ENCODE peak calls at places on chromosomes 2 and 18, in five cellular contexts. W is endodermal cell, N is astrocyte, H is tibial artery, D is GM12878. E is an unnamed sample.

GRCh38 chr2:49914281-49914680 is 760.0 kb upstream of the FSHR start:
- DNase-seq in W (no peak), H (no peak), N (peak; percentile 67), D (no peak), E (no peak)

GRCh38 chr2:78009289-78009688 is 487.1 kb upstream of the LRRTM4 start:
- DNase-seq in H (no peak), N (no peak), W (no peak), D (no peak), E (no peak)

GRCh38 chr18:80184243-80184772 is 63.0 kb downstream of the PARD6G start:
- DNase-seq in W (no peak), D (no peak), H (no peak), N (no peak), E (no peak)

GRCh38 chr2:73952499-73953446 is 26.1 kb downstream of the DGUOK start:
- DNase-seq in D (no peak), N (peak; percentile 58), W (no peak), H (peak; percentile 41), E (no peak)

GRCh38 chr18:7904529-7904928 is 337.4 kb downstream of the PTPRM start:
- DNase-seq in N (peak; percentile 78), W (no peak), D (no peak), H (no peak), E (no peak)

GRCh38 chr2:121360566-121361300 is 75.7 kb upstream of the TFCP2L1 start:
- DNase-seq in W (no peak), H (no peak), N (peak; percentile 91), D (no peak), E (no peak)

GRCh38 chr2:191629001-191629453 is 48.9 kb upstream of the NABP1 start:
- DNase-seq in D (no peak), H (no peak), N (no peak), W (no peak), E (no peak)

GRCh38 chr2:216918088-216918680 is 58.3 kb upstream of the TNP1 start:
- DNase-seq in W (peak; percentile 25), N (peak; percentile 54), D (no peak), H (peak; percentile 29), E (peak; percentile 41)

GRCh38 chr18:13178976-13179375 is 39.6 kb upstream of the LDLRAD4 start:
- DNase-seq in D (no peak), W (no peak), N (peak; percentile 81), H (no peak), E (no peak)

GRCh38 chr2:10196275-10196892 is 73.8 kb downstream of the RRM2 start:
- DNase-seq in H (no peak), D (no peak), W (no peak), N (peak; percentile 31), E (no peak)

GRCh38 chr2:237739101-237739500 is 59.5 kb upstream of the RBM44 start:
- DNase-seq in D (no peak), N (no peak), H (peak; percentile 79), W (no peak), E (no peak)

GRCh38 chr2:179655627-179656026 is 205.8 kb downstream of the ZNF385B start:
- DNase-seq in D (no peak), H (no peak), W (no peak), N (peak; percentile 20), E (no peak)

GRCh38 chr2:196274387-196274809 is 103.0 kb upstream of the STK17B start:
- DNase-seq in N (no peak), H (peak; percentile 32), D (no peak), W (no peak), E (peak; percentile 35)

GRCh38 chr2:201263774-201264173 is 3.4 kb downstream of the CASP8 start:
- DNase-seq in D (no peak), W (no peak), N (no peak), H (no peak), E (no peak)

GRCh38 chr2:43178602-43179542 is 47.5 kb downstream of the ZFP36L2 start:
- DNase-seq in W (peak; percentile 96), N (peak; percentile 69), D (no peak), H (peak; percentile 89), E (peak; percentile 91)

GRCh38 chr2:158775273-158776027 is 19.7 kb upstream of the DAPL1 start:
- DNase-seq in H (no peak), N (no peak), D (no peak), W (no peak), E (no peak)

GRCh38 chr2:56263876-56264275 is 80.1 kb downstream of the CCDC85A start:
- DNase-seq in D (no peak), N (no peak), H (no peak), W (no peak), E (no peak)

DNA sequence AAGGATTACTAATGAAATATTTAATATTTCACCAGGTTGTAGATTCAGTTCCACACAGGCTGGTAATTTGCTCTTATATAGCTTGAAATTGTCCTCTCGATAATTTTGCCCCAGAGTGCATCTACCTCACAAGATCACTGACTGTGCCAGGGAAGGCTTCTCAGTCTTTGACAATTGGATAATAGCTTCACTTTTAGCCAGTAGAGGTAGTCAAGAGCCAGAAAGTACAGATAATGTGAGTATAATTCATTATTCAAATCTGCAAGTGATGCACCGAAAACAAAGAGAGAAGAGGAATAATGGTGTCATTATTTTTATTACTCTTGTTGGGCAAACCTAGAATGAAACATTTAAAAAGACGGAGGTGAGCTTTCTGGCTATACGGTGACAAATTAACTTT is 292.8 kb downstream of the EN1 start:
- DNase-seq in H (no peak), W (no peak), N (no peak), D (no peak), E (no peak)
- TF ChIP-seq CTCF in H (no peak), W (peak; percentile 67), N (no peak), D (no peak), E (peak; percentile 46)

GRCh38 chr2:2184549-2185249 is 146.4 kb downstream of the MYT1L start:
- DNase-seq in N (no peak), H (no peak), W (no peak), D (no peak), E (no peak)
- H3K9me3 ChIP-seq in N (no peaks in the 10 kb centered on the region), H (no peaks in the 10 kb centered on the region), W (no peaks in the 10 kb centered on the region), D (no peaks in the 10 kb centered on the region), E (no peaks in the 10 kb centered on the region)

GRCh38 chr2:142286618-142287017 is 155.8 kb upstream of the LRP1B start:
- DNase-seq in H (no peak), D (no peak), W (peak; percentile 81), N (no peak), E (no peak)
- TF ChIP-seq CTCF in H (no peak), D (peak; percentile 55), W (peak; percentile 90), N (peak; percentile 11), E (no peak)

GRCh38 chr2:177772529-177772928 is 300.0 kb downstream of the PDE11A start:
- DNase-seq in H (no peak), D (no peak), W (no peak), N (peak; percentile 13), E (peak; percentile 59)
- H3K9me3 ChIP-seq in H (no peaks in the 10 kb centered on the region), D (no peaks in the 10 kb centered on the region), W (peaks cover 24% of the 10 kb centered on the region), N (no peaks in the 10 kb centered on the region), E (no peaks in the 10 kb centered on the region)

GRCh38 chr2:26916128-26916692 is 54.2 kb upstream of the MAPRE3 start:
- DNase-seq in N (no peak), D (no peak), H (no peak), W (no peak), E (no peak)

GRCh38 chr2:26914963-26915310 is 55.5 kb upstream of the MAPRE3 start:
- DNase-seq in W (no peak), H (no peak), D (no peak), N (no peak), E (no peak)

GRCh38 chr2:26913599-26914285 is 56.7 kb upstream of the MAPRE3 start:
- DNase-seq in N (peak; percentile 39), H (no peak), D (no peak), W (peak; percentile 5), E (peak; percentile 65)

GRCh38 chr2:26915316-26915715 is 55.1 kb upstream of the MAPRE3 start:
- DNase-seq in H (no peak), N (no peak), W (peak; percentile 15), D (no peak), E (no peak)

GRCh38 chr2:26914286-26914962 is 56.0 kb upstream of the MAPRE3 start:
- DNase-seq in H (no peak), D (no peak), W (peak; percentile 65), N (no peak), E (no peak)
- TF ChIP-seq CTCF in H (no peak), D (no peak), W (peak; percentile 44), N (no peak), E (no peak)

DNA sequence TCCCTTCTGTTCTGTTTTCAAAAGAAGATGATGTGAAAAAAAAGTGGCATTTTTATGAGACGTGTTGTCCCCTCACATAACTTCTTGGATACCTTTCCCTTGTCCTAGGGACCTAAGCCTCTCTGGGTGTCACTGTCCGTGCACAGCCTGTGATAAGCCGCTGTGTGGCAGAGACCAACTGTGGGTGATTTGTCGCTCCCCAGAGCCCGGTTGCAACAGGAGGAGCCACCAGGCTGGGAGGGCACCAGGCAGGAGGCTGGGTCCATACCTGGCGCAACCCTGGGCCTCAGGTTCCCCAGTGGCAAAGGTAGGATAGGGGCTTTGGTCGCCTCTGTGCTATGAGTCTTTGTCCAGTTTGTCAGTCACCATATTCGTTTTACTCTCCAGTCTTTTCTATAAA is 82.1 kb downstream of the AGAP1 start:
- DNase-seq in W (no peak), H (no peak), N (no peak), D (no peak), E (no peak)
- H3K9me3 ChIP-seq in W (no peaks in the 10 kb centered on the region), H (no peaks in the 10 kb centered on the region), N (no peaks in the 10 kb centered on the region), D (no peaks in the 10 kb centered on the region), E (no peaks in the 10 kb centered on the region)

GRCh38 chr18:58320907-58321561 is 277.0 kb downstream of the NEDD4L start:
- DNase-seq in N (no peak), H (no peak), W (peak; percentile 3), D (no peak), E (no peak)
- TF ChIP-seq CTCF in N (no peak), H (no peak), W (no peak), D (no peak), E (no peak)

DNA sequence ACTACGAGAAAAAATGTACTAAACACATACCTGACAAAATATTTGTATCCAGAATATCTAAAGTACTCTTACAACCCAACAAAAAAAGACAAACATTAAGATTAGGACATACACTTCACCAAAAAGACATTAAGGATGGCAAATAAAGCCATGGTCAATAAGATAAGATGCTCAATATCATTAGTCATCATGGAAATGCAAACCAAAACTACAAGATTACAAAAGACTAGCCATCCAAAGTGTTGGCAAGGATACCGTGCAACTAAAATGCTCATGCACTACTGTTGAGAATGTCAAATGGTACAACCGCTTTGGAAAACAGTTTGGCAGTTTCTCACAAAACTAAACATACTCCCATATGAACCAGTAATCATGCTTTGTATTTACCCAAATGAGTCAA is 29.7 kb downstream of the MAP3K2 start:
- DNase-seq in D (no peak), W (no peak), N (peak; percentile 17), H (no peak), E (peak; percentile 25)
- H3K9me3 ChIP-seq in D (no peaks in the 10 kb centered on the region), W (no peaks in the 10 kb centered on the region), N (no peaks in the 10 kb centered on the region), H (no peaks in the 10 kb centered on the region), E (no peaks in the 10 kb centered on the region)

E was measured in cardiac muscle cell.